ENCODE peak calls at places on chromosomes 7 and 10, in seven cellular contexts. V is Peyer's patch, Z is AG10803, S is GM12865, O is gastrocnemius medialis, B is transverse colon, K is fibroblast of villous mesenchyme. P is an unnamed sample.

GRCh38 chr7:26583094-26583493 is 281.3 kb downstream of the SKAP2 start:
- DNase-seq in V (no peak), B (no peak), S (no peak), O (no peak), K (no peak), Z (no peak), P (no peak)

GRCh38 chr10:568848-569247 is 120.6 kb downstream of the DIP2C start:
- DNase-seq in B (no peak), V (no peak), Z (no peak), S (no peak), O (no peak), K (no peak), P (no peak)

GRCh38 chr7:31102973-31103850 is 51.1 kb downstream of the ADCYAP1R1 start:
- DNase-seq in S (no peak), V (no peak), O (no peak), K (no peak), B (no peak), Z (no peak), P (no peak)

GRCh38 chr10:6089334-6090219 is 743 bp downstream of the RBM17 start:
- DNase-seq in Z (peak), O (no peak), K (peak), B (peak), S (peak), V (no peak), P (peak)

GRCh38 chr10:63504145-63504881 is 16.9 kb upstream of the REEP3 start:
- DNase-seq in K (no peak), S (no peak), Z (no peak), V (no peak), B (no peak), O (no peak), P (no peak)

GRCh38 chr7:33853361-33854062 is 51.8 kb upstream of the BMPER start:
- DNase-seq in V (no peak), K (peak), B (no peak), O (no peak), Z (peak), S (no peak), P (peak)

GRCh38 chr7:43879477-43879876 is 10.2 kb upstream of the MRPS24 start:
- DNase-seq in V (no peak), B (no peak), S (no peak), Z (peak), K (peak), O (no peak), P (peak)

GRCh38 chr10:43160067-43160918 is 22.0 kb downstream of the CSGALNACT2 start:
- DNase-seq in S (no peak), Z (peak), B (no peak), V (no peak), K (peak), O (no peak), P (peak)

GRCh38 chr7:98283887-98284222 is 2.4 kb downstream of the BRI3 start:
- DNase-seq in B (no peak), K (no peak), Z (no peak), O (no peak), V (no peak), S (no peak), P (no peak)
- H3K4me3 ChIP-seq in B (peak), K (peak), Z (peak), O (peak), V (peak), S (no peak), P (peak)

GRCh38 chr7:151167197-151167911 is at the start of gene GBX1:
- DNase-seq in O (no peak), B (no peak), Z (no peak), S (no peak), V (no peak), K (peak), P (no peak)
- TF ChIP-seq CTCF in O (no peak), B (no peak), Z (no peak), S (no peak), V (no peak), K (no peak), P (no peak)

DNA sequence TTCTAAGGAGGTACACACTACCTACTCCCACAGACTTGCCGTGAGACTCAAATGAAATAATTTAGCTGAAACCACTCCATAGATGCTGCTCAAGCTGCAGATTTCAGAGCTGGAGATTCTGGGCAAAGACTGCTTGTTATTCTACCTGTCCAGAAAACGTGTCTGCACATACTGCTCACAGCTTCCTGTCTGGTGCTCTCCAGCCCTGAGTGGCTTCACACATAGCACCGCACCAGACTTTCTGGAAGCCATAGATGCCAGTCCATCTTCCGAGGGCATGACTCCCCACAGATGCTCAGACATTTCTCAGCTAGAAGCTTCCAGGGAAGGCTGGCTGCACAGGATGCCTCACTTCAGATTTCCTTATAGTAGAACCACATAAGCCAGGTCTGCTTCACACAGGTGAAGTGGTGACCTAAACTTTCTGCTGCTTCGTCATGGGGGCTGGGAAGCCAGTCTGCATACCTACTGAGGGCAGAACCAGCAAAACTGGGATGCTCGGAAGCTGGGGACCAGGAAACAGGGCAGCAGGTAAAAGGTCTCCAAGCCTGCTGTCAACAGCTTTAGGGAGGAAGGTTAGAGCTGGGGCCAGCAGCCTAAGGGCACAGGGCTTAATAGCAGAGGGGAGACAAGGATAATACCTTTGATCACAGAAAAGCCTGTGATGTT is 18.2 kb downstream of the CCDC6 start:
- DNase-seq in V (no peak), K (no peak), B (no peak), S (no peak), O (no peak), Z (no peak), P (no peak)
- H3K4me3 ChIP-seq in V (no peak), K (no peak), B (no peak), S (no peak), O (no peak), Z (no peak), P (no peak)

GRCh38 chr10:125149278-125150047 is 10.9 kb downstream of the CTBP2 start:
- DNase-seq in B (peak), O (peak), V (no peak), K (peak), S (no peak), Z (peak), P (peak)
- TF ChIP-seq CTCF in B (no peak), O (no peak), V (no peak), K (no peak), S (no peak), Z (no peak), P (no peak)

DNA sequence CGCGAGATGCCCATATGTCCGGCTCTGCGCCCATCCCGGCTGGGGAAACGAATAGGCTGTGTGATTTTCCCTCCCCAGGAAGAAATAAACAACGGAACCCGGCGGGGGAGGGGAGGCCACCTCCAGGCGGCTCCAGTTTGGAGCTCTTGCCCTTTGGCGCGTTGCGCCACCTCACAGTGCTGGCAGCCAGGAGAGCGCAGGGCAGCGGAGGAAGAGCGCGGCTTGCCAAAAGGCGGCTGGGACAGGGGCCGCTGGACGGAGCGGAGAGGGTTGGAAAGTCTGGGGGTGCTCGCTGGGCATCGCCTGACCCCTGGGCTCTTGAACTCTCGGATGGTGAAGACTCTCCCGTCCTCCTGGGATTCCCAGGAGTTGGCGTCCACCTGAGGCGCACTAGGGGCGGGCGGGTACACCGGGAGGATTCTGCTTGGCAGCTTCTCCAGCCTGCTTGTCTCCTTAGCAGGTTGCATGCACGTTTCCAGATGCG is 5.3 kb upstream of the NEUROG3 start:
- DNase-seq in K (no peak), S (no peak), V (no peak), O (no peak), Z (no peak), B (no peak), P (no peak)
- H3K4me3 ChIP-seq in K (no peak), S (no peak), V (no peak), O (no peak), Z (no peak), B (no peak), P (no peak)

P was measured in cardiac fibroblast.